ENCODE peak calls at places on chromosomes 7 and 10, in eight cellular contexts. D is RWPE1; O is NCI-H2029; T is C1 segment of cervical spinal cord; L is skeletal muscle cell; B is T-helper 9 cell; K is activated CD4-positive, alpha-beta T cell treated with anti-CD3 and anti-CD28 coated beads for 24 hours; S is Calu3. E is an unnamed sample.

GRCh38 chr7:157405914-157406810 is 69.4 kb downstream of the DNAJB6 start:
- DNase-seq in D (no peak), O (no peak), T (no peak), L (no peak), B (no peak), K (no peak), S (no peak), E (peak; percentile 7)

GRCh38 chr7:24290004-24290641 is 6.1 kb downstream of the NPY start:
- DNase-seq in D (peak; percentile 53), O (no peak), T (no peak), L (peak; percentile 2), B (no peak), K (no peak), S (peak; percentile 59), E (peak; percentile 32)

GRCh38 chr7:128954830-128955797 is 17.4 kb downstream of the IRF5 start:
- DNase-seq in D (no peak), O (peak; percentile 8), T (no peak), L (peak; percentile 20), B (no peak), K (no peak), S (no peak), E (peak; percentile 56)

GRCh38 chr7:121026577-121027111 is 38.1 kb downstream of the CPED1 start:
- DNase-seq in D (no peak), O (no peak), T (no peak), L (no peak), B (no peak), K (no peak), S (no peak), E (no peak)

GRCh38 chr10:126518186-126519080 is 130.2 kb upstream of the ADAM12 start:
- DNase-seq in D (no peak), O (no peak), T (no peak), L (no peak), B (no peak), K (no peak), S (no peak), E (no peak)

GRCh38 chr10:7192831-7193348 is 217.9 kb downstream of the SFMBT2 start:
- DNase-seq in D (no peak), O (no peak), T (no peak), L (no peak), B (peak; percentile 20), K (peak; percentile 31), S (no peak), E (no peak)

GRCh38 chr7:23594879-23595604 is 2.1 kb upstream of the CCDC126 start:
- DNase-seq in D (peak; percentile 69), O (no peak), T (no peak), L (no peak), B (no peak), K (peak; percentile 22), S (peak; percentile 24), E (no peak)

GRCh38 chr10:114458955-114459354 is 54.7 kb upstream of the AFAP1L2 start:
- DNase-seq in D (peak; percentile 41), O (peak; percentile 7), T (no peak), L (no peak), B (no peak), K (peak; percentile 8), S (peak; percentile 41), E (peak; percentile 8)

GRCh38 chr10:33334839-33335549 is 527 bp upstream of the NRP1 start:
- DNase-seq in D (peak; percentile 78), O (peak; percentile 12), T (no peak), L (peak; percentile 91), B (no peak), K (no peak), S (peak; percentile 85), E (peak; percentile 94)

GRCh38 chr7:119935418-119936025 is 337.5 kb upstream of the KCND2 start:
- DNase-seq in D (peak; percentile 4), O (peak; percentile 10), T (no peak), L (peak; percentile 16), B (no peak), K (no peak), S (no peak), E (peak; percentile 83)

GRCh38 chr10:44978570-44979280 is at the start of gene DEPP1:
- DNase-seq in D (peak; percentile 82), O (peak; percentile 83), T (no peak), L (peak; percentile 69), B (no peak), K (no peak), S (peak; percentile 95), E (peak; percentile 90)

GRCh38 chr7:46534593-46535271 is 613.7 kb upstream of the IGFBP3 start:
- DNase-seq in D (no peak), O (no peak), T (no peak), L (peak; percentile 69), B (no peak), K (no peak), S (no peak), E (no peak)

GRCh38 chr10:665579-666091 is 23.8 kb downstream of the DIP2C start:
- DNase-seq in D (no peak), O (no peak), T (no peak), L (no peak), B (no peak), K (no peak), S (peak; percentile 22), E (no peak)

GRCh38 chr10:94123253-94123995 is 129.7 kb downstream of the PLCE1 start:
- DNase-seq in D (peak; percentile 83), O (no peak), T (no peak), L (no peak), B (no peak), K (no peak), S (peak; percentile 2), E (peak; percentile 82)

GRCh38 chr7:155809332-155809946 is 2.8 kb downstream of the SHH start:
- DNase-seq in D (no peak), O (no peak), T (no peak), L (no peak), B (no peak), K (no peak), S (no peak), E (no peak)

GRCh38 chr7:497346-497745 is 22.3 kb downstream of the PDGFA start:
- DNase-seq in D (no peak), O (no peak), T (no peak), L (no peak), B (no peak), K (no peak), S (no peak), E (no peak)

GRCh38 chr7:104985259-104985617 is 28.8 kb upstream of the KMT2E start:
- DNase-seq in D (no peak), O (no peak), T (no peak), L (no peak), B (no peak), K (no peak), S (no peak), E (no peak)

GRCh38 chr10:62029401-62029800 is 127.9 kb downstream of the ARID5B start:
- DNase-seq in D (no peak), O (no peak), T (no peak), L (no peak), B (no peak), K (no peak), S (no peak), E (no peak)

GRCh38 chr10:370222-370825 is 235.1 kb downstream of the ZMYND11 start:
- DNase-seq in D (no peak), O (no peak), T (no peak), L (no peak), B (no peak), K (no peak), S (no peak), E (peak; percentile 55)

GRCh38 chr7:68063171-68063570 is 1066.5 kb downstream of the TYW1 start:
- DNase-seq in D (no peak), O (no peak), T (no peak), L (no peak), B (no peak), K (no peak), S (no peak), E (peak; percentile 9)

GRCh38 chr10:79982486-79982800 is 33.5 kb upstream of the SFTPD start:
- DNase-seq in D (no peak), O (no peak), T (no peak), L (no peak), B (no peak), K (no peak), S (no peak), E (no peak)

GRCh38 chr7:30348083-30348560 is 63.7 kb downstream of the ZNRF2 start:
- DNase-seq in D (peak; percentile 59), O (peak; percentile 7), T (no peak), L (peak; percentile 62), B (peak; percentile 34), K (no peak), S (peak; percentile 50), E (peak; percentile 84)

GRCh38 chr7:90266808-90267207 is 21.8 kb downstream of the CFAP69 start:
- DNase-seq in D (no peak), O (no peak), T (no peak), L (peak; percentile 65), B (no peak), K (no peak), S (no peak), E (peak; percentile 78)

GRCh38 chr7:17781491-17782215 is 158.6 kb downstream of the SNX13 start:
- DNase-seq in D (no peak), O (no peak), T (no peak), L (peak; percentile 9), B (no peak), K (no peak), S (peak; percentile 68), E (peak; percentile 36)

GRCh38 chr7:98038731-98039130 is 48.7 kb upstream of the OCM2 start:
- DNase-seq in D (no peak), O (no peak), T (no peak), L (no peak), B (no peak), K (no peak), S (no peak), E (no peak)

GRCh38 chr10:490891-491571 is 198.4 kb downstream of the DIP2C start:
- DNase-seq in D (no peak), O (no peak), T (no peak), L (peak; percentile 61), B (no peak), K (no peak), S (no peak), E (peak; percentile 19)

GRCh38 chr10:132551093-132551807 is 13.7 kb downstream of the INPP5A start:
- DNase-seq in D (no peak), O (no peak), T (no peak), L (no peak), B (no peak), K (no peak), S (no peak), E (no peak)

GRCh38 chr10:102492983-102493382 is 9.5 kb downstream of the ACTR1A start:
- DNase-seq in D (peak; percentile 27), O (no peak), T (no peak), L (no peak), B (no peak), K (no peak), S (no peak), E (no peak)

GRCh38 chr7:74405191-74405898 is 48.4 kb upstream of the GTF2IRD1 start:
- DNase-seq in D (peak; percentile 28), O (no peak), T (no peak), L (no peak), B (no peak), K (no peak), S (no peak), E (no peak)

GRCh38 chr10:60114765-60115586 is 208.6 kb upstream of the CCDC6 start:
- DNase-seq in D (no peak), O (peak; percentile 9), T (no peak), L (peak; percentile 55), B (no peak), K (no peak), S (peak; percentile 55), E (peak; percentile 80)

GRCh38 chr10:101134299-101135127 is 3.4 kb downstream of the TLX1 start:
- DNase-seq in D (no peak), O (no peak), T (no peak), L (no peak), B (no peak), K (no peak), S (no peak), E (no peak)

GRCh38 chr7:119395024-119395423 is 878.0 kb upstream of the KCND2 start:
- DNase-seq in D (no peak), O (no peak), T (no peak), L (no peak), B (no peak), K (no peak), S (no peak), E (no peak)

GRCh38 chr7:119271147-119271779 is 1001.7 kb upstream of the KCND2 start:
- DNase-seq in D (no peak), O (no peak), T (no peak), L (no peak), B (no peak), K (no peak), S (no peak), E (no peak)

GRCh38 chr10:30553625-30554442 is 75.7 kb downstream of the LYZL2 start:
- DNase-seq in D (no peak), O (peak; percentile 57), T (no peak), L (no peak), B (no peak), K (no peak), S (peak; percentile 19), E (peak; percentile 46)